ENCODE peak calls at places on chromosomes 3 and 15, in seven cellular contexts. P, T, X, H, C, S and K are unnamed samples.

GRCh38 chr15:43253431-43254403 is 13.0 kb downstream of the TGM5 start:
- DNase-seq in P (peak; percentile 39), T (no peak), X (no peak), H (peak; percentile 27), S (peak; percentile 21), C (peak; percentile 12), K (peak; percentile 38)

GRCh38 chr3:122774564-122774963 is 19.1 kb downstream of the HSPBAP1 start:
- DNase-seq in H (no peak), S (no peak), X (no peak), T (no peak), C (no peak), P (peak; percentile 61), K (no peak)

GRCh38 chr3:114179575-114179974 is 723 bp upstream of the DRD3 start:
- DNase-seq in C (peak; percentile 35), H (no peak), P (peak; percentile 47), S (peak; percentile 28), T (no peak), X (peak; percentile 58), K (peak; percentile 11)

GRCh38 chr15:73600413-73601050 is 32.7 kb downstream of the NPTN start:
- DNase-seq in T (no peak), H (no peak), X (no peak), S (no peak), C (no peak), P (no peak), K (no peak)

GRCh38 chr3:7205535-7206331 is 344.8 kb downstream of the GRM7 start:
- DNase-seq in P (no peak), T (no peak), X (no peak), S (no peak), H (no peak), C (no peak), K (no peak)

GRCh38 chr3:52794612-52795099 is at the start of gene ITIH3:
- DNase-seq in T (no peak), P (no peak), S (no peak), X (no peak), H (no peak), C (no peak), K (no peak)

GRCh38 chr3:143040264-143040879 is 39.0 kb downstream of the U2SURP start:
- DNase-seq in P (peak; percentile 64), S (no peak), C (no peak), H (no peak), X (peak; percentile 59), T (no peak), K (no peak)

GRCh38 chr15:67133738-67134576 is 68.6 kb downstream of the SMAD3 start:
- DNase-seq in C (no peak), T (no peak), S (no peak), H (peak; percentile 59), X (peak; percentile 76), P (peak; percentile 57), K (peak; percentile 56)

GRCh38 chr15:95857758-95858157 is 472.7 kb upstream of the NR2F2 start:
- DNase-seq in S (no peak), X (no peak), C (no peak), H (no peak), T (no peak), P (peak; percentile 10), K (no peak)

GRCh38 chr3:152595975-152596832 is 238.7 kb upstream of the P2RY1 start:
- DNase-seq in P (peak; percentile 68), S (peak; percentile 72), T (peak; percentile 63), H (peak; percentile 79), X (peak; percentile 81), C (no peak), K (peak; percentile 70)

GRCh38 chr3:37453393-37454391 is 279.3 kb upstream of the LRRFIP2 start:
- DNase-seq in S (no peak), C (peak; percentile 53), P (peak; percentile 32), H (peak; percentile 30), T (no peak), X (no peak), K (no peak)

GRCh38 chr15:90364251-90364650 is 12.2 kb downstream of the ZNF774 start:
- DNase-seq in X (no peak), T (no peak), C (no peak), S (no peak), H (no peak), P (peak; percentile 77), K (no peak)

GRCh38 chr15:64582202-64582601 is 121.8 kb downstream of the ZNF609 start:
- DNase-seq in X (no peak), T (no peak), C (no peak), S (no peak), H (no peak), P (peak; percentile 17), K (no peak)

GRCh38 chr3:118110196-118110595 is 924.5 kb downstream of the IGSF11 start:
- DNase-seq in S (no peak), P (no peak), T (no peak), X (no peak), H (no peak), C (no peak), K (no peak)

GRCh38 chr3:178078933-178079332 is 457.3 kb upstream of the KCNMB2 start:
- DNase-seq in X (no peak), C (no peak), T (no peak), P (peak; percentile 42), S (no peak), H (no peak), K (no peak)

GRCh38 chr3:50632450-50632849 is 15.5 kb downstream of the MAPKAPK3 start:
- DNase-seq in S (no peak), H (no peak), X (no peak), C (no peak), P (no peak), T (peak; percentile 52), K (no peak)

GRCh38 chr15:67114846-67115521 is 49.6 kb downstream of the SMAD3 start:
- DNase-seq in C (no peak), P (peak; percentile 46), S (no peak), T (no peak), X (no peak), H (no peak), K (no peak)

GRCh38 chr3:127525373-127525772 is 65.2 kb downstream of the TPRA1 start:
- DNase-seq in C (no peak), X (no peak), P (peak; percentile 63), S (peak; percentile 55), H (no peak), T (no peak), K (no peak)

GRCh38 chr15:71752604-71753289 is 57.6 kb upstream of the NR2E3 start:
- DNase-seq in P (peak; percentile 93), S (peak; percentile 82), C (peak; percentile 24), X (peak; percentile 56), T (no peak), H (peak; percentile 88), K (no peak)

GRCh38 chr15:40093224-40093842 is 15.3 kb downstream of the BMF start:
- DNase-seq in X (peak; percentile 77), T (no peak), H (no peak), S (no peak), C (no peak), P (peak; percentile 62), K (peak; percentile 62)

GRCh38 chr15:36675008-36675407 is 95.6 kb downstream of the CDIN1 start:
- DNase-seq in H (no peak), P (no peak), X (no peak), S (no peak), T (no peak), C (no peak), K (no peak)